ENCODE peak calls at places on chromosomes 3 and 15, in ten cellular contexts. S, T, M, N, B, D, P, H, U and O are unnamed samples.

GRCh38 chr3:43796041-43796596 is 105.4 kb downstream of the ABHD5 start:
- DNase-seq in S (no peak), T (peak), M (no peak), N (no peak), B (no peak), D (no peak), P (no peak), H (no peak), U (no peak), O (no peak)

GRCh38 chr3:32276279-32276841 is 37.9 kb downstream of the CMTM8 start:
- DNase-seq in S (no peak), T (no peak), M (no peak), N (no peak), B (no peak), D (no peak), P (no peak), H (no peak), U (no peak), O (no peak)

GRCh38 chr15:70435369-70435768 is 328.0 kb downstream of the UACA start:
- DNase-seq in S (no peak), T (no peak), M (no peak), N (no peak), B (no peak), D (no peak), P (no peak), H (no peak), U (peak), O (no peak)

GRCh38 chr3:55468251-55468650 is 18.9 kb downstream of the WNT5A start:
- DNase-seq in S (no peak), T (no peak), M (no peak), N (no peak), B (no peak), D (no peak), P (no peak), H (no peak), U (no peak), O (no peak)

GRCh38 chr3:155364492-155364891 is 71.0 kb upstream of the STRIT1 start:
- DNase-seq in S (no peak), T (no peak), M (no peak), N (no peak), B (no peak), D (no peak), P (no peak), H (no peak), U (no peak), O (no peak)

GRCh38 chr3:48415251-48415953 is 14.5 kb downstream of the PLXNB1 start:
- DNase-seq in S (no peak), T (no peak), M (no peak), N (no peak), B (no peak), D (no peak), P (no peak), H (no peak), U (no peak), O (no peak)

GRCh38 chr3:31448035-31448881 is 84.5 kb upstream of the STT3B start:
- DNase-seq in S (no peak), T (peak), M (no peak), N (peak), B (no peak), D (no peak), P (no peak), H (no peak), U (peak), O (no peak)

GRCh38 chr3:175512700-175513099 is 653.6 kb downstream of the NAALADL2 start:
- DNase-seq in S (no peak), T (no peak), M (no peak), N (no peak), B (no peak), D (no peak), P (peak), H (no peak), U (no peak), O (no peak)

GRCh38 chr3:45906681-45907220 is 20.4 kb downstream of the CCR9 start:
- DNase-seq in S (no peak), T (peak), M (no peak), N (no peak), B (no peak), D (peak), P (no peak), H (no peak), U (no peak), O (no peak)

GRCh38 chr15:61605343-61605742 is 376.2 kb upstream of the RORA start:
- DNase-seq in S (no peak), T (no peak), M (no peak), N (no peak), B (no peak), D (no peak), P (no peak), H (no peak), U (no peak), O (no peak)

GRCh38 chr3:168289480-168289879 is 193.8 kb upstream of the GOLIM4 start:
- DNase-seq in S (no peak), T (no peak), M (no peak), N (no peak), B (no peak), D (no peak), P (no peak), H (no peak), U (no peak), O (no peak)

GRCh38 chr3:42780892-42781700 is 8.0 kb upstream of the CCDC13 start:
- DNase-seq in S (no peak), T (peak), M (no peak), N (peak), B (peak), D (peak), P (peak), H (no peak), U (peak), O (no peak)

GRCh38 chr15:37973856-37974255 is 39.4 kb downstream of the TMCO5A start:
- DNase-seq in S (no peak), T (peak), M (no peak), N (no peak), B (no peak), D (no peak), P (no peak), H (no peak), U (no peak), O (no peak)

GRCh38 chr3:82568776-82569338 is 807.4 kb upstream of the GBE1 start:
- DNase-seq in S (no peak), T (no peak), M (no peak), N (no peak), B (no peak), D (no peak), P (no peak), H (no peak), U (no peak), O (no peak)